ENCODE peak calls at places on chromosomes 13 and 19, in seven cellular contexts. M is cardiac muscle cell; T is hypothalamus; H is effector memory CD4-positive, alpha-beta T cell; B is DMS79; X is stomach; I is anterior cingulate cortex. Y is an unnamed sample.

GRCh38 chr13:97944396-97945029 is 9.0 kb upstream of the IPO5 start:
- DNase-seq in M (peak; percentile 59), T (no peak), H (no peak), B (peak; percentile 10), X (no peak), I (no peak), Y (no peak)

GRCh38 chr19:3855321-3855720 is 13.5 kb downstream of the ZFR2 start:
- DNase-seq in M (no peak), T (no peak), H (no peak), B (no peak), X (peak; percentile 49), I (no peak), Y (no peak)

GRCh38 chr13:114013952-114014629 is 40.2 kb upstream of the C13orf46 start:
- DNase-seq in M (no peak), T (no peak), H (no peak), B (no peak), X (no peak), I (no peak), Y (no peak)

GRCh38 chr19:5949792-5950305 is 28.1 kb downstream of the RANBP3 start:
- DNase-seq in M (no peak), T (peak; percentile 22), H (no peak), B (peak; percentile 86), X (peak; percentile 76), I (no peak), Y (peak; percentile 13)

GRCh38 chr13:43572601-43573360 is 214.0 kb downstream of the ENOX1 start:
- DNase-seq in M (no peak), T (no peak), H (no peak), B (no peak), X (no peak), I (no peak), Y (no peak)

GRCh38 chr19:55712804-55713631 is 25.2 kb downstream of the NLRP9 start:
- DNase-seq in M (no peak), T (no peak), H (no peak), B (no peak), X (no peak), I (no peak), Y (no peak)

GRCh38 chr13:50979187-50979586 is 69.6 kb downstream of the RNASEH2B start:
- DNase-seq in M (no peak), T (no peak), H (no peak), B (no peak), X (no peak), I (no peak), Y (no peak)

GRCh38 chr13:37375724-37376123 is 222.8 kb downstream of the POSTN start:
- DNase-seq in M (no peak), T (no peak), H (no peak), B (no peak), X (no peak), I (no peak), Y (no peak)

GRCh38 chr19:1849132-1849474 is 820 bp upstream of the REXO1 start:
- DNase-seq in M (no peak), T (no peak), H (no peak), B (no peak), X (no peak), I (no peak), Y (no peak)

GRCh38 chr19:42426643-42427042 is 545 bp downstream of the LIPE start:
- DNase-seq in M (no peak), T (no peak), H (no peak), B (no peak), X (no peak), I (no peak), Y (no peak)

GRCh38 chr13:98476106-98476505 is 100.8 kb downstream of the STK24 start:
- DNase-seq in M (peak; percentile 23), T (no peak), H (peak; percentile 76), B (no peak), X (no peak), I (no peak), Y (peak; percentile 72)

GRCh38 chr13:113605461-113605860 is 20.9 kb downstream of the TFDP1 start:
- DNase-seq in M (no peak), T (no peak), H (no peak), B (no peak), X (no peak), I (no peak), Y (no peak)

Y was measured in T-helper 22 cell.